ENCODE peak calls at places on chromosomes 11 and 22, in seven cellular contexts. F, Y, V, K, R, P and O are unnamed samples.

GRCh38 chr11:117419136-117419914 is 91.7 kb downstream of the CEP164 start:
- DNase-seq in F (no peak), V (peak), R (no peak), Y (no peak), P (no peak), K (no peak), O (no peak)

GRCh38 chr11:119115484-119116234 is 5.7 kb upstream of the HINFP start:
- DNase-seq in Y (no peak), K (no peak), P (no peak), V (no peak), R (peak), F (no peak), O (no peak)

GRCh38 chr11:88352139-88352538 is 14.6 kb upstream of the CTSC start:
- DNase-seq in K (no peak), V (no peak), Y (no peak), F (no peak), R (no peak), P (no peak), O (no peak)

GRCh38 chr22:42434283-42434682 is 2.1 kb upstream of the NFAM1 start:
- DNase-seq in P (no peak), F (no peak), K (no peak), Y (no peak), V (peak), R (peak), O (no peak)

GRCh38 chr11:68370211-68371111 is 58.1 kb downstream of the LRP5 start:
- DNase-seq in Y (no peak), R (peak), P (no peak), F (no peak), V (no peak), K (no peak), O (no peak)

GRCh38 chr11:83609181-83609580 is 323.0 kb upstream of the CCDC90B start:
- DNase-seq in R (no peak), Y (no peak), V (no peak), P (no peak), K (no peak), F (no peak), O (no peak)

GRCh38 chr11:116849491-116849890 is 12.1 kb upstream of the APOA1 start:
- DNase-seq in Y (no peak), V (no peak), F (no peak), R (no peak), K (no peak), P (no peak), O (no peak)

GRCh38 chr22:17131686-17132085 is 10.5 kb upstream of the TMEM121B start:
- DNase-seq in F (peak), V (peak), R (no peak), Y (no peak), P (no peak), K (no peak), O (no peak)

GRCh38 chr11:109957601-109958000 is 135.6 kb upstream of the ZC3H12C start:
- DNase-seq in R (no peak), K (no peak), F (no peak), Y (no peak), V (no peak), P (no peak), O (no peak)

GRCh38 chr11:56394381-56394780 is 18.1 kb upstream of the OR5AL1 start:
- DNase-seq in K (no peak), V (no peak), P (no peak), Y (no peak), F (no peak), R (no peak), O (no peak)

GRCh38 chr11:76207642-76208378 is 1.5 kb upstream of the WNT11 start:
- DNase-seq in Y (peak), V (peak), K (no peak), F (no peak), R (peak), P (peak), O (no peak)

GRCh38 chr22:17370766-17371181 is 1.5 kb downstream of the CECR2 start:
- DNase-seq in V (no peak), P (no peak), R (no peak), K (no peak), Y (no peak), F (no peak), O (no peak)

GRCh38 chr11:96329855-96330510 is 13.0 kb downstream of the MAML2 start:
- DNase-seq in F (no peak), Y (no peak), V (no peak), R (no peak), K (no peak), P (no peak), O (no peak)

GRCh38 chr11:68043349-68044144 is 4.7 kb downstream of the TCIRG1 start:
- DNase-seq in K (no peak), F (no peak), R (no peak), Y (peak), P (peak), V (peak), O (no peak)

GRCh38 chr22:27032121-27032761 is 374.9 kb downstream of the MIAT start:
- DNase-seq in F (peak), K (peak), R (peak), Y (peak), P (no peak), V (peak), O (peak)

GRCh38 chr11:84236436-84236835 is 950.3 kb upstream of the CCDC90B start:
- DNase-seq in V (no peak), F (no peak), Y (no peak), R (no peak), K (no peak), P (no peak), O (no peak)

GRCh38 chr11:65310215-65310614 is 4.5 kb upstream of the CDC42EP2 start:
- DNase-seq in Y (no peak), P (no peak), F (no peak), K (no peak), V (no peak), R (peak), O (no peak)

GRCh38 chr11:65309006-65309405 is 5.7 kb upstream of the CDC42EP2 start:
- DNase-seq in V (no peak), R (no peak), Y (no peak), K (no peak), P (no peak), F (no peak), O (no peak)

GRCh38 chr11:65310756-65311155 is 3.9 kb upstream of the CDC42EP2 start:
- DNase-seq in R (peak), K (no peak), V (no peak), F (no peak), P (no peak), Y (no peak), O (no peak)

GRCh38 chr11:65308281-65308891 is 6.3 kb upstream of the CDC42EP2 start:
- DNase-seq in V (no peak), Y (no peak), R (peak), F (no peak), K (no peak), P (peak), O (no peak)

GRCh38 chr11:65311197-65311631 is 3.5 kb upstream of the CDC42EP2 start:
- DNase-seq in K (no peak), P (peak), R (peak), F (no peak), Y (no peak), V (no peak), O (no peak)
- H3K27ac ChIP-seq in K (no peak), P (peak), R (no peak), F (no peak), Y (no peak), V (peak), O (no peak)

GRCh38 chr11:69644962-69645675 is 4.2 kb downstream of the CCND1 start:
- DNase-seq in V (peak), P (no peak), Y (no peak), K (no peak), R (no peak), F (no peak), O (no peak)

GRCh38 chr11:69642913-69643632 is 2.1 kb downstream of the CCND1 start:
- DNase-seq in Y (peak), F (no peak), P (peak), R (peak), K (no peak), V (peak), O (no peak)

GRCh38 chr11:69642549-69642912 is 1.6 kb downstream of the CCND1 start:
- DNase-seq in K (no peak), F (no peak), R (peak), P (peak), Y (no peak), V (peak), O (no peak)

GRCh38 chr11:69644071-69644961 is 3.4 kb downstream of the CCND1 start:
- DNase-seq in F (no peak), V (peak), R (peak), P (peak), Y (peak), K (no peak), O (no peak)

GRCh38 chr11:69643646-69644045 is 2.7 kb downstream of the CCND1 start:
- DNase-seq in Y (no peak), F (no peak), K (no peak), V (no peak), R (no peak), P (no peak), O (no peak)
- H3K4me3 ChIP-seq in Y (no peak), F (no peak), K (peak), V (peak), R (peak), P (no peak), O (no peak)

DNA sequence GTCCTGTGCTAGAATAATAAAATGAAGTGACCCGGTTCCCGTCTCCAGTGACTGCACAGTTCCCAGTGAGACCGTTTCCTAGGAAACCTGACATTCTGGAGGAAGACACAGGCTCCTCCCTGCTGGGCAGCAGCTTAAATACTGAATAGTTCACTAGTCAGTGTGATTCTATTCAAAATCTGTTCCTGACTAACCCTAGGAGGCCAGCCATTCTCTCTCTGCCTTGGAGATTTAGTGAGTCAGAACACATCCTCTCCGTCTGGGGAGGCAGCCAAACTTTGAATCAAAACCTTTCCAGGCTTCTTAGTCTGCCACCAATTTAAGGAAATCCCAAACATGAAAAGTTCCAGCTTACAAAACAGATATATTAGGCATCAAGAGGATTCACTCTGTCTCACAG is 11.2 kb downstream of the TRIM66 start:
- DNase-seq in R (peak), Y (peak), K (peak), V (peak), F (peak), P (no peak), O (peak)
- H3K27ac ChIP-seq in R (peak), Y (peak), K (peak), V (peak), F (peak), P (peak), O (peak)

DNA sequence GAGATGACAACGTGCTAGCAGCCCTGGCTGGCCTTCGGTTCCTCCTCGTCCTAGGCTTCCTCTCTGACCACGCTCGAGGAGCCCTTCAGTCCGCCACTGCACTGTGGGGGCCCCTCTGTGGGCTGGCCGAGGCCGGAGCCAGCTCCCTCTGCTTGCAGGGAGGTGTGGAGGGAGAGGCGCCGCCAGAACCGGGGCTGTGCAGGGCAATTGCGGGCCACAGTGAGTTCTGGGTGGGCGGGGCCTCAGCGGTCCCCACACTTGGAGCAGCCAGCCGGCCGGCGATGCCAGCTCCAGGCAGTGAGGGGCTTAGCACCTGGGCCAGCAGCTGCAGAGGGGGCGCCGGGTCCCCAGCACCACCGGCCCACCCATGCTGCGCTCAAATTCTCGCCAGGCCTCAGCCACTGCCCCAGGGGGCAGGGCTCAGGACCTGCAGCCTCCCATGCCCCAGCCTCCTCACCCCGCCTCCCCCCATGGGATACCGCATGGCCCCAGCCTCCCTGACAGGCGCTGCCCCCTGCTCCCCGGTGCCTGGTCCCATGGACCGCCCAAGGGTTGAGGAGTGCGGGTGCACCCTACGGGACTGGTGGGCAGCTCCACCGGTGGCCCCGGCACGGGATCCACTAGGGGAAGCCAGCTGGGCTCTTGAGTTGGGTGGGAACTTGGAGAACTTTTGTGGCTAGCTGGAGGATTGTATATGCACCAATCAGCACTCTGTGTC is 399.4 kb downstream of the LUZP2 start:
- DNase-seq in V (no peak), F (no peak), P (no peak), Y (no peak), R (no peak), K (no peak), O (no peak)
- H3K4me3 ChIP-seq in V (no peak), F (no peak), P (no peak), Y (no peak), R (no peak), K (no peak), O (no peak)

GRCh38 chr11:33227578-33228261 is 29.5 kb upstream of the HIPK3 start:
- DNase-seq in F (no peak), R (no peak), V (no peak), P (no peak), Y (no peak), K (no peak), O (no peak)
- H3K27ac ChIP-seq in F (no peak), R (no peak), V (no peak), P (no peak), Y (peak), K (peak), O (no peak)

GRCh38 chr22:25563757-25564319 is 637 bp upstream of the GRK3 start:
- DNase-seq in R (no peak), V (peak), K (no peak), P (no peak), F (no peak), Y (peak), O (no peak)
- H3K4me3 ChIP-seq in R (peak), V (peak), K (peak), P (peak), F (peak), Y (peak), O (peak)

GRCh38 chr11:12388171-12388570 is 10.8 kb downstream of the PARVA start:
- DNase-seq in F (no peak), K (no peak), P (no peak), R (no peak), V (no peak), Y (no peak), O (no peak)
- H3K27ac ChIP-seq in F (no peak), K (no peak), P (no peak), R (no peak), V (peak), Y (peak), O (no peak)

GRCh38 chr11:131816046-131816445 is 445.6 kb downstream of the NTM start:
- DNase-seq in V (no peak), F (no peak), R (no peak), K (no peak), Y (no peak), P (no peak), O (no peak)
- H3K4me3 ChIP-seq in V (no peak), F (no peak), R (no peak), K (no peak), Y (no peak), P (no peak), O (no peak)